ENCODE peak calls at places on chromosomes 6 and 20, in five cellular contexts. C is fibroblast of lung; K is Daoy; E is SJSA1; Q is stimulated activated CD4-positive, alpha-beta T cell treated with anti-CD3 and anti-CD28 coated beads, Interleukin-15, amount 100 ng/mL, for 1 hour. B is an unnamed sample.

GRCh38 chr6:105363100-105363754 is 39.7 kb downstream of the PREP start:
- DNase-seq in C (peak; percentile 60), K (no peak), E (peak; percentile 26), Q (no peak), B (no peak)

GRCh38 chr6:137709424-137710281 is 157.4 kb upstream of the TNFAIP3 start:
- DNase-seq in C (peak; percentile 60), K (peak; percentile 53), E (no peak), Q (no peak), B (no peak)

GRCh38 chr6:56025785-56026184 is 150.4 kb upstream of the BMP5 start:
- DNase-seq in C (no peak), K (no peak), E (no peak), Q (no peak), B (no peak)

GRCh38 chr6:15253107-15254073 is 7.5 kb downstream of the JARID2 start:
- DNase-seq in C (no peak), K (no peak), E (no peak), Q (no peak), B (no peak)

GRCh38 chr6:74075323-74075722 is 379.3 kb downstream of the CD109 start:
- DNase-seq in C (peak; percentile 79), K (no peak), E (no peak), Q (no peak), B (no peak)

GRCh38 chr6:133730881-133731280 is 158.0 kb upstream of the TCF21 start:
- DNase-seq in C (no peak), K (no peak), E (no peak), Q (no peak), B (no peak)

GRCh38 chr6:147578159-147578558 is 69.7 kb downstream of the SAMD5 start:
- DNase-seq in C (no peak), K (peak; percentile 18), E (no peak), Q (no peak), B (no peak)

GRCh38 chr6:132400641-132401119 is 595 bp downstream of the MOXD1 start:
- DNase-seq in C (no peak), K (no peak), E (no peak), Q (no peak), B (no peak)

GRCh38 chr20:5522422-5522821 is 205.7 kb upstream of the PROKR2 start:
- DNase-seq in C (no peak), K (no peak), E (no peak), Q (no peak), B (no peak)

GRCh38 chr6:130029163-130029562 is 10.8 kb downstream of the L3MBTL3 start:
- DNase-seq in C (no peak), K (no peak), E (no peak), Q (no peak), B (no peak)

GRCh38 chr20:62723768-62724420 is 15.3 kb downstream of the NTSR1 start:
- DNase-seq in C (no peak), K (no peak), E (no peak), Q (no peak), B (no peak)

GRCh38 chr20:37108676-37109075 is 12.9 kb upstream of the RBL1 start:
- DNase-seq in C (no peak), K (no peak), E (no peak), Q (no peak), B (no peak)

GRCh38 chr20:62741701-62742491 is 33.3 kb downstream of the NTSR1 start:
- DNase-seq in C (no peak), K (no peak), E (no peak), Q (no peak), B (no peak)

GRCh38 chr6:35719830-35720733 is 16.8 kb upstream of the ARMC12 start:
- DNase-seq in C (peak; percentile 43), K (peak; percentile 49), E (no peak), Q (no peak), B (no peak)

GRCh38 chr6:148629197-148629909 is 117.5 kb upstream of the UST start:
- DNase-seq in C (peak; percentile 11), K (no peak), E (no peak), Q (no peak), B (no peak)

GRCh38 chr6:35893246-35893645 is 27.7 kb downstream of the SRPK1 start:
- DNase-seq in C (no peak), K (peak; percentile 54), E (no peak), Q (no peak), B (no peak)

GRCh38 chr6:53530346-53530745 is 14.6 kb downstream of the GCLC start:
- DNase-seq in C (no peak), K (peak; percentile 39), E (no peak), Q (no peak), B (no peak)

GRCh38 chr6:2959909-2960719 is 11.3 kb downstream of the SERPINB6 start:
- DNase-seq in C (peak; percentile 55), K (peak; percentile 48), E (peak; percentile 70), Q (no peak), B (no peak)

GRCh38 chr6:125380474-125380873 is 78.7 kb upstream of the HDDC2 start:
- DNase-seq in C (no peak), K (no peak), E (no peak), Q (no peak), B (no peak)

GRCh38 chr6:132259070-132259469 is 142.2 kb downstream of the MOXD1 start:
- DNase-seq in C (peak; percentile 61), K (no peak), E (peak; percentile 59), Q (no peak), B (peak; percentile 4)

GRCh38 chr6:134058622-134059366 is 6.4 kb upstream of the SLC2A12 start:
- DNase-seq in C (no peak), K (peak; percentile 29), E (no peak), Q (no peak), B (no peak)

GRCh38 chr20:20823469-20823868 is 111.0 kb upstream of the RALGAPA2 start:
- DNase-seq in C (no peak), K (no peak), E (no peak), Q (no peak), B (no peak)

GRCh38 chr6:131980791-131981623 is 29.8 kb upstream of the CCN2 start:
- DNase-seq in C (peak; percentile 50), K (peak; percentile 6), E (no peak), Q (no peak), B (no peak)

GRCh38 chr6:167815296-167815980 is 11.3 kb upstream of the AFDN start:
- DNase-seq in C (no peak), K (no peak), E (no peak), Q (no peak), B (no peak)

GRCh38 chr6:139583420-139583819 is 209.0 kb upstream of the CITED2 start:
- DNase-seq in C (no peak), K (no peak), E (no peak), Q (no peak), B (no peak)

GRCh38 chr6:42168650-42169049 is 4.5 kb upstream of the GUCA1A start:
- DNase-seq in C (no peak), K (no peak), E (no peak), Q (no peak), B (no peak)

GRCh38 chr6:150116195-150116800 is 26.5 kb upstream of the PPP1R14C start:
- DNase-seq in C (no peak), K (no peak), E (no peak), Q (no peak), B (no peak)